ENCODE peak calls at places on chromosome 12, in seven cellular contexts. K is T-helper 2 cell, C is GM12892, P is NCI-H524 treated with DMSO at 0.1 percent for 48 hours, V is RCC 7860, X is GM10248, T is dorsolateral prefrontal cortex. A is an unnamed sample.

GRCh38 chr12:113860950-113861349 is 105.2 kb downstream of the RBM19 start:
- DNase-seq in K (no peak), C (no peak), P (no peak), V (peak; percentile 62), X (no peak), T (no peak), A (peak; percentile 86)

GRCh38 chr12:49538740-49539403 is at the start of gene KCNH3:
- DNase-seq in K (peak; percentile 92), C (peak; percentile 96), P (peak; percentile 49), V (peak; percentile 13), X (peak; percentile 94), T (peak; percentile 82), A (peak; percentile 74)

GRCh38 chr12:107027304-107028053 is 40.5 kb upstream of the MTERF2 start:
- DNase-seq in K (peak; percentile 33), C (no peak), P (no peak), V (peak; percentile 80), X (no peak), T (no peak), A (peak; percentile 94)

GRCh38 chr12:61758661-61759060 is 501.5 kb upstream of the USP15 start:
- DNase-seq in K (no peak), C (no peak), P (no peak), V (no peak), X (no peak), T (no peak), A (no peak)

GRCh38 chr12:105445261-105446015 is 114.9 kb downstream of the C12orf75 start:
- DNase-seq in K (no peak), C (no peak), P (no peak), V (peak; percentile 18), X (no peak), T (no peak), A (no peak)

GRCh38 chr12:108129017-108129812 is at the start of gene WSCD2:
- DNase-seq in K (peak; percentile 3), C (no peak), P (peak; percentile 70), V (no peak), X (no peak), T (peak; percentile 78), A (peak; percentile 45)

GRCh38 chr12:65712264-65713004 is 111.8 kb upstream of the HMGA2 start:
- DNase-seq in K (no peak), C (no peak), P (no peak), V (no peak), X (no peak), T (no peak), A (no peak)

GRCh38 chr12:78290606-78291345 is 460.1 kb downstream of the NAV3 start:
- DNase-seq in K (no peak), C (no peak), P (no peak), V (peak; percentile 65), X (no peak), T (no peak), A (no peak)

GRCh38 chr12:78753058-78753457 is 111.5 kb upstream of the SYT1 start:
- DNase-seq in K (no peak), C (no peak), P (no peak), V (no peak), X (no peak), T (no peak), A (no peak)

GRCh38 chr12:6065872-6066217 is 58.6 kb downstream of the VWF start:
- DNase-seq in K (no peak), C (no peak), P (no peak), V (no peak), X (no peak), T (no peak), A (no peak)

GRCh38 chr12:47885012-47885501 is 19.7 kb downstream of the VDR start:
- DNase-seq in K (peak; percentile 88), C (no peak), P (no peak), V (no peak), X (peak; percentile 71), T (no peak), A (no peak)

GRCh38 chr12:96617178-96617577 is 127.8 kb downstream of the CFAP54 start:
- DNase-seq in K (no peak), C (no peak), P (no peak), V (no peak), X (no peak), T (no peak), A (peak; percentile 24)

GRCh38 chr12:117564885-117565284 is 203.5 kb upstream of the NOS1 start:
- DNase-seq in K (no peak), C (no peak), P (no peak), V (no peak), X (no peak), T (no peak), A (no peak)

GRCh38 chr12:13603951-13604350 is 377.5 kb downstream of the GRIN2B start:
- DNase-seq in K (no peak), C (no peak), P (no peak), V (no peak), X (no peak), T (no peak), A (no peak)

GRCh38 chr12:51217133-51217967 is 512 bp downstream of the POU6F1 start:
- DNase-seq in K (peak; percentile 46), C (peak; percentile 75), P (no peak), V (no peak), X (peak; percentile 81), T (peak; percentile 76), A (peak; percentile 66)

GRCh38 chr12:107436376-107436775 is 249.2 kb upstream of the PWP1 start:
- DNase-seq in K (no peak), C (no peak), P (no peak), V (peak; percentile 60), X (no peak), T (no peak), A (peak; percentile 33)

GRCh38 chr12:46649433-46649832 is 176.4 kb downstream of the SLC38A4 start:
- DNase-seq in K (no peak), C (no peak), P (no peak), V (no peak), X (no peak), T (no peak), A (no peak)

GRCh38 chr12:12099102-12099501 is 28.4 kb downstream of the BCL2L14 start:
- DNase-seq in K (peak; percentile 16), C (no peak), P (no peak), V (no peak), X (no peak), T (no peak), A (no peak)

GRCh38 chr12:70353780-70354640 is 12.1 kb upstream of the KCNMB4 start:
- DNase-seq in K (no peak), C (no peak), P (no peak), V (no peak), X (no peak), T (no peak), A (no peak)

GRCh38 chr12:94140556-94140955 is 7.8 kb upstream of the PLXNC1 start:
- DNase-seq in K (peak; percentile 68), C (peak; percentile 52), P (no peak), V (no peak), X (peak; percentile 48), T (no peak), A (peak; percentile 41)

GRCh38 chr12:109393437-109394345 is 46.0 kb downstream of the MYO1H start:
- DNase-seq in K (peak; percentile 54), C (peak; percentile 40), P (no peak), V (peak; percentile 18), X (peak; percentile 79), T (peak; percentile 45), A (peak; percentile 72)

GRCh38 chr12:105977256-105978051 is 161.3 kb downstream of the NUAK1 start:
- DNase-seq in K (no peak), C (no peak), P (no peak), V (peak; percentile 37), X (no peak), T (no peak), A (no peak)

GRCh38 chr12:57719777-57720605 is 18.6 kb downstream of the AGAP2 start:
- DNase-seq in K (no peak), C (no peak), P (no peak), V (no peak), X (peak; percentile 10), T (no peak), A (no peak)

GRCh38 chr12:68240975-68241374 is 12.4 kb downstream of the IL22 start:
- DNase-seq in K (peak; percentile 92), C (peak; percentile 29), P (no peak), V (no peak), X (peak; percentile 75), T (no peak), A (no peak)

GRCh38 chr12:93894391-93895095 is 217.4 kb downstream of the CRADD start:
- DNase-seq in K (no peak), C (no peak), P (no peak), V (no peak), X (no peak), T (peak; percentile 71), A (no peak)

GRCh38 chr12:124758266-124759200 is 105.1 kb downstream of the SCARB1 start:
- DNase-seq in K (no peak), C (no peak), P (peak; percentile 90), V (no peak), X (no peak), T (no peak), A (no peak)

GRCh38 chr12:5232291-5232690 is 188.6 kb downstream of the KCNA5 start:
- DNase-seq in K (no peak), C (no peak), P (no peak), V (no peak), X (no peak), T (no peak), A (no peak)

GRCh38 chr12:97837401-97837800 is 374.8 kb downstream of the RMST start:
- DNase-seq in K (no peak), C (no peak), P (no peak), V (no peak), X (no peak), T (no peak), A (peak; percentile 57)

GRCh38 chr12:62969695-62970094 is 34.7 kb upstream of the PPM1H start:
- DNase-seq in K (no peak), C (no peak), P (no peak), V (no peak), X (no peak), T (no peak), A (no peak)

GRCh38 chr12:31019561-31020308 is 53.9 kb upstream of the DDX11 start:
- DNase-seq in K (no peak), C (no peak), P (no peak), V (no peak), X (no peak), T (no peak), A (no peak)

GRCh38 chr12:117178745-117179144 is 11.5 kb downstream of the FBXO21 start:
- DNase-seq in K (no peak), C (no peak), P (no peak), V (no peak), X (no peak), T (no peak), A (no peak)

GRCh38 chr12:38666425-38666824 is 239.0 kb downstream of the CPNE8 start:
- DNase-seq in K (no peak), C (no peak), P (no peak), V (no peak), X (no peak), T (no peak), A (no peak)

A was measured in ACHN.